ENCODE peak calls at places on chromosome 20, in four cellular contexts. D, G, M and F are unnamed samples.

GRCh38 chr20:17806739-17807441 is 107.1 kb downstream of the BANF2 start:
- DNase-seq in G (no peak), D (no peak), M (peak; percentile 66), F (peak; percentile 91)

GRCh38 chr20:46118481-46119020 is 437 bp downstream of the CD40 start:
- DNase-seq in D (no peak), M (no peak), G (peak; percentile 71), F (no peak)

GRCh38 chr20:42018979-42019378 is 400.8 kb upstream of the CHD6 start:
- DNase-seq in G (no peak), D (no peak), M (no peak), F (peak; percentile 4)

GRCh38 chr20:22502731-22503191 is 81.6 kb downstream of the FOXA2 start:
- DNase-seq in D (no peak), M (no peak), G (no peak), F (no peak)

GRCh38 chr20:3161316-3162079 is 1.8 kb upstream of the FASTKD5 start:
- DNase-seq in G (no peak), M (no peak), D (no peak), F (no peak)

GRCh38 chr20:3576363-3576762 is 86.8 kb downstream of the GFRA4 start:
- DNase-seq in M (no peak), G (no peak), D (no peak), F (no peak)

GRCh38 chr20:50218987-50219435 is 28.4 kb downstream of the CEBPB start:
- DNase-seq in M (no peak), G (no peak), D (no peak), F (peak; percentile 30)

GRCh38 chr20:48841861-48842529 is 14.2 kb upstream of the PREX1 start:
- DNase-seq in M (peak; percentile 65), D (no peak), G (no peak), F (peak; percentile 78)

GRCh38 chr20:6162239-6162638 is 39.4 kb upstream of the FERMT1 start:
- DNase-seq in D (no peak), G (no peak), M (no peak), F (peak; percentile 18)

GRCh38 chr20:10179574-10180298 is 38.9 kb upstream of the SNAP25 start:
- DNase-seq in G (no peak), D (no peak), M (no peak), F (no peak)

GRCh38 chr20:33132858-33133615 is 34.9 kb upstream of the BPIFA2 start:
- DNase-seq in G (no peak), M (no peak), D (no peak), F (no peak)

GRCh38 chr20:58389324-58389967 is 417 bp downstream of the VAPB start:
- DNase-seq in G (no peak), D (no peak), M (no peak), F (peak; percentile 47)

GRCh38 chr20:15930324-15931305 is 642.6 kb downstream of the KIF16B start:
- DNase-seq in M (no peak), G (no peak), D (no peak), F (peak; percentile 32)

GRCh38 chr20:36121981-36122930 is 32.3 kb upstream of the EPB41L1 start:
- DNase-seq in M (no peak), D (no peak), G (no peak), F (no peak)
- H3K4me3 ChIP-seq in M (no peak overlapping the region), D (no peak overlapping the region), G (no peak overlapping the region), F (no peak overlapping the region)

GRCh38 chr20:37386505-37387201 is 40.7 kb downstream of the SRC start:
- DNase-seq in M (no peak), D (no peak), G (no peak), F (no peak)

GRCh38 chr20:37389241-37389747 is 43.4 kb downstream of the SRC start:
- DNase-seq in M (no peak), D (no peak), G (no peak), F (no peak)

GRCh38 chr20:37388831-37389230 is 42.9 kb downstream of the SRC start:
- DNase-seq in G (no peak), D (no peak), M (no peak), F (no peak)

GRCh38 chr20:37385659-37386504 is 39.9 kb downstream of the SRC start:
- DNase-seq in G (peak; percentile 13), D (no peak), M (no peak), F (no peak)

GRCh38 chr20:37387519-37388269 is 41.8 kb downstream of the SRC start:
- DNase-seq in G (no peak), M (no peak), D (no peak), F (no peak)
- H3K4me3 ChIP-seq in G (no peak overlapping the region), M (no peak overlapping the region), D (no peak overlapping the region), F (no peak overlapping the region)

GRCh38 chr20:62553136-62553837 is 77.5 kb upstream of the GATA5 start:
- DNase-seq in G (no peak), M (no peak), D (no peak), F (no peak)
- H3K4me3 ChIP-seq in G (no peak overlapping the region), M (no peak overlapping the region), D (no peak overlapping the region), F (no peak overlapping the region)

DNA sequence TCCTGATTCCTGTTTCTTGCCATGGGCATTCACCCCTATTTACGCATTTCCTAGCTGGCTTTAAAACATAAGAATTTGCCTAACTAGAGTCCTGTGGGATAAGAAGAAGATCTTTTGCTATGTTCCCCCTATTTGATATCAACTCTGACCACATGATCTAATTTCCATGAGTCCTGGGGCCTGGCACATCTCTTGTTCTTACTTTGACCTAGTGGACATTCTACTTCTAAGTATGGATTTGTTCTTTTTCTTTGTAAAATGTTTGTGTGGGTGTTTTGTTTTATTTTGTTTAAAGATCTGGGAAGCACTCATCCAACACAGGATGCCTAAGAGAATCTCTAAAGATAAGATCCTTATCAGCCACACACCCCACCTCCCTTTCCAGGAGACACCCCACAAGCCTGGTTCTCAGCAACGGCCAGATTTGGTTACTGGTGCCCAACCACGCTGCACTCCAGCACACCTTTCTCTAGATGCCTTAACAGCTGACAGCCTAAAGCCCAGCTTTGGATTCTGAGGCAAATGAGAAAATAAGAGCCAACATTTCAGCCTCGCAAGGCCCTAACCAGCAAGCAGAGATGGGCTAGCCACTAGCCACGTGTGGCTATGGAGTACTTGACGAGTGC is 74.7 kb downstream of the SLC23A2 start:
- DNase-seq in G (no peak), M (no peak), D (no peak), F (peak; percentile 12)
- H3K4me3 ChIP-seq in G (no peak overlapping the region), M (no peak overlapping the region), D (no peak overlapping the region), F (no peak overlapping the region)

DNA sequence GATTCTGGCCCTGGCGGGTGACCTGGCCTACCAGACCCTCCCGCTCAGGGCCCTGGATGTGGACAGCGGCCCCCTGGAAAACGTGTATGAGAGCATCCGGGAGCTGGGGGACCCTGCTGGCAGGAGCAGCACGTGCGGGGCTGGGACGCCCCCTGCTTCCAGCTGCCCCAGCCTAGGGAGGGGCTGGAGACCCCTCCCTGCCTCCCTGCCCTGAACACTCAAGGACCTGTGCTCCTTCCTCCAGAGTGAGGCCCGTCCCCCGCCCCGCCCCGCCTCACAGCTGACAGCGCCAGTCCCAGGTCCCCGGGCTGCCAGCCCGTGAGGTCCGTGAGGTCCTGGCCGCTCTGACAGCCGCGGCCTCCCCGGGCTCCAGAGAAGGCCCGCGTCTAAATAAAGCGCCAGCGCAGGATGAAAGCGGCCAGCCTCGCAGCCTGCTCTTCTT is 868 bp upstream of the SLC2A4RG start:
- DNase-seq in M (no peak), D (no peak), G (no peak), F (peak; percentile 26)
- H3K4me3 ChIP-seq in M (no peak overlapping the region), D (no peak overlapping the region), G (peak overlapping the region; percentile 65), F (peak overlapping the region; percentile 43)

DNA sequence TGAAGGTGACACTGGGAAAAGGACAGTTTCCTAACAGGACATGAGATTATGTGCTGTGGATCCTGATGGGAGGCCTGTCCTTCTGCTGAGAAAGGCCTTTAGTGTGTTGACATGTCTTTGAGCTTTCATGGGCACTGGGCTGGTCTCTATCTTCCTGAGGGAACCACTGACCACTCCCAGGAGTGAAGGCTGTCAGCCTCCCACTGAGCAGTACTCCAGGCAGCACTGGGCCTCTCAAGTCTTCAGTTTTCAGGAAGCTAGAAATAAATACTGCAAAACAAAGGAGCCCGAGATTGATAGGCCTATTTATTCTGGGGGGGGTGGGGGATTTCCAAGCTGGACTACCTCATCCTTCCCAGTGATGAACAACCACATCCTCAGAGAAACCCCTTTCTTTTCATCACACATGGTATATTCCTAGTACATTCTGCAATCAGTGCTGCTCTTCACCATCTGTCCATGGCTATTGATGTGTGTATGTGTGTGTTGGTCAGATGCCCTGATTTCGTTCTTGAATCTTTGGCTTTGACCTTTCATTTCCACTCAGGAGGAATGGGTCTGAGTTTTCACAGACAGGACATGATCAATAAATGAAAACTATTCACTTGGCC is 180.9 kb upstream of the SPTLC3 start:
- DNase-seq in M (no peak), G (no peak), D (no peak), F (no peak)
- H3K4me3 ChIP-seq in M (no peak overlapping the region), G (no peak overlapping the region), D (no peak overlapping the region), F (no peak overlapping the region)

GRCh38 chr20:47355489-47356219 is 845 bp downstream of the ZMYND8 start:
- DNase-seq in M (no peak), D (no peak), G (no peak), F (no peak)
- H3K4me3 ChIP-seq in M (peak overlapping the region; percentile 53), D (peak overlapping the region; percentile 81), G (peak overlapping the region; percentile 73), F (peak overlapping the region; percentile 64)

GRCh38 chr20:25052255-25053206 is 5.4 kb downstream of the ACSS1 start:
- DNase-seq in G (no peak), M (no peak), D (no peak), F (peak; percentile 4)
- H3K4me3 ChIP-seq in G (peak overlapping the region; percentile 16), M (no peak overlapping the region), D (peak overlapping the region; percentile 29), F (no peak overlapping the region)

GRCh38 chr20:43894531-43894930 is 20.1 kb upstream of the TOX2 start:
- DNase-seq in D (no peak), G (no peak), M (no peak), F (no peak)
- H3K4me3 ChIP-seq in D (no peak overlapping the region), G (no peak overlapping the region), M (no peak overlapping the region), F (no peak overlapping the region)

DNA sequence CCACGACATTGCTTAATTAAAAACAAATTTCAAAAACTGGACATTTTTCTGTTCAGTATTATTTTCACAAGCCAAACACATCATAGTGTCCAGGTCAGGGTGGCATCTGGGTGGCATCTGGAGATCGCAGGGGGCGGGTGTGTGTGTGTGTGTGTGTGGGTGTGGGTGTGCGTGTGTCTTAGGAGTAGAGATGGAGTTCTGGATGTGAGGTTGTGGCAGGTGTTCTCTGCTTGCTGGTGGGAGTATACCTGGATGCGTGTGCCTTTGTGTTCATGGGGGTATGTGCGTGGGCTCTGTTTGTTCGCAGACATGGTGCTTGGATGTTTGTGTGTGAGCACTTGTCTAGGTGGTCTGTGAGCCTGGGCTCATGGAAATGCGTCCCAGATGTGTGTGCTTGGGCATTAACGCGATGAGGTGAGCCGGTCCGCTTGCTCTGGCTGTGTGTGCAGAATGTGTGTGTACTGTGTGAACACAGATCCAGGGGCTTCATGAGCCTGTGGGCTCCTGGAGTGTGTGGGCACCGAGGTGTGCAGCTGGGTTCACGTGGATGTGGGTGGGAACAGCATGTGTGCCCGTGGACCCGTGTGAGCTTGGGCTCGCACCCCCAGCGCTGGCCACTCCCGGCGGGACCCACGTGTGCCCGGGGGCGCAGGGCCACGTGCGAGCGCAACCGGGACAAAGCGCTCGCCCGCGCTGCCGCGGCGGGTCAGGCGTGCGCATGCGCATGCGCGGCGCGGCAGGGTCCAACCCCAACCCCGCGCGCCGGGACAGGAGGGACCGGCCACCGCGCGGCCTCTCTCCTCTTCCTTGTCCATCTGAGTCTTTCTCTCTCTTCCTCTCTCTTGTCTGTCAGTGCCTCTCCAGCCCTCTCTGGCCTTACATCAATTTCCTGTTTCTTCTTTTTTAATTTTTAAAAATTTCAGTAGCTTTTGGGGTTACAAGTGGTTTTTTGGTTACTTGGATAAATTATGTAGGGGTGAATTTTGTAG is 60.4 kb downstream of the SRC start:
- DNase-seq in M (no peak), G (peak; percentile 80), D (no peak), F (peak; percentile 22)
- H3K4me3 ChIP-seq in M (peak overlapping the region; percentile 12), G (peak overlapping the region; percentile 39), D (peak overlapping the region; percentile 70), F (peak overlapping the region; percentile 48)